ENCODE peak calls at places on chromosome 16, in six cellular contexts. X is uterus, L is adrenal gland, I is IMR-90, J is A549, P is sigmoid colon. C is an unnamed sample. For H3K4me1, the result is how much of the 10 kb centered on the place peaks cover.

GRCh38 chr16:48169896-48170295 is 14.1 kb upstream of the ABCC12 start:
- DNase-seq in X (no peak), L (no peak), I (no peak), J (no peak), P (no peak), C (no peak)

GRCh38 chr16:31354394-31355291 is at the start of gene ITGAX:
- DNase-seq in X (no peak), L (peak), I (peak), J (peak), P (no peak), C (peak)

GRCh38 chr16:67675999-67676398 is 9.4 kb downstream of the C16orf86 start:
- DNase-seq in X (no peak), L (no peak), I (no peak), J (no peak), P (no peak), C (no peak)

GRCh38 chr16:86714166-86714565 is 135.8 kb downstream of the FOXL1 start:
- DNase-seq in X (no peak), L (no peak), I (peak), J (no peak), P (no peak), C (no peak)

GRCh38 chr16:89143911-89144675 is 27.5 kb upstream of the CDH15 start:
- DNase-seq in X (no peak), L (no peak), I (no peak), J (no peak), P (no peak), C (no peak)

GRCh38 chr16:67719778-67720144 is 645 bp upstream of the GFOD2 start:
- DNase-seq in X (no peak), L (peak), I (peak), J (peak), P (no peak), C (peak)

GRCh38 chr16:26645629-26646028 is 421.1 kb upstream of the C16orf82 start:
- DNase-seq in X (no peak), L (no peak), I (no peak), J (no peak), P (no peak), C (no peak)

GRCh38 chr16:89923640-89924297 is 627 bp downstream of the TUBB3 start:
- DNase-seq in X (no peak), L (peak), I (no peak), J (no peak), P (no peak), C (no peak)

GRCh38 chr16:86577314-86577971 is 906 bp upstream of the FOXL1 start:
- DNase-seq in X (no peak), L (no peak), I (peak), J (no peak), P (no peak), C (no peak)

GRCh38 chr16:30075503-30076275 is at the start of gene PPP4C:
- DNase-seq in X (peak), L (peak), I (peak), J (peak), P (peak), C (peak)

GRCh38 chr16:11249233-11250061 is 6.6 kb downstream of the SOCS1 start:
- DNase-seq in X (no peak), L (no peak), I (peak), J (no peak), P (no peak), C (no peak)

GRCh38 chr16:81729451-81729850 is 49.6 kb upstream of the PLCG2 start:
- DNase-seq in X (no peak), L (no peak), I (no peak), J (no peak), P (no peak), C (no peak)

GRCh38 chr16:58409316-58409973 is 17.2 kb downstream of the GINS3 start:
- DNase-seq in X (peak), L (peak), I (peak), J (no peak), P (peak), C (no peak)

GRCh38 chr16:52271088-52271487 is 275.9 kb downstream of the TOX3 start:
- DNase-seq in X (no peak), L (no peak), I (no peak), J (no peak), P (no peak), C (no peak)

GRCh38 chr16:86984975-86985655 is 332.1 kb downstream of the C16orf95 start:
- DNase-seq in X (no peak), L (no peak), I (no peak), J (no peak), P (no peak), C (no peak)

GRCh38 chr16:79334127-79334526 is 266.4 kb downstream of the MAF start:
- DNase-seq in X (no peak), L (no peak), I (no peak), J (peak), P (no peak), C (no peak)

GRCh38 chr16:77439106-77439505 is 4.3 kb upstream of the ADAMTS18 start:
- DNase-seq in X (no peak), L (no peak), I (no peak), J (no peak), P (no peak), C (no peak)

GRCh38 chr16:57091200-57091989 is 988 bp upstream of the CPNE2 start:
- DNase-seq in X (peak), L (peak), I (peak), J (peak), P (peak), C (peak)

GRCh38 chr16:30472328-30472942 is at the start of gene ITGAL:
- DNase-seq in X (no peak), L (peak), I (no peak), J (no peak), P (peak), C (no peak)

GRCh38 chr16:5649762-5650445 is 552.3 kb upstream of the EEF2KMT start:
- DNase-seq in X (no peak), L (no peak), I (no peak), J (no peak), P (no peak), C (no peak)

GRCh38 chr16:21156767-21157467 is 1.6 kb upstream of the LDAF1 start:
- DNase-seq in X (peak), L (peak), I (peak), J (peak), P (peak), C (peak)

GRCh38 chr16:66616592-66616991 is 12.1 kb downstream of the CMTM3 start:
- DNase-seq in X (no peak), L (peak), I (peak), J (no peak), P (no peak), C (no peak)

GRCh38 chr16:29674188-29674587 is 4.8 kb upstream of the QPRT start:
- DNase-seq in X (peak), L (peak), I (peak), J (no peak), P (peak), C (peak)

GRCh38 chr16:70765491-70765890 is 35.5 kb downstream of the VAC14 start:
- DNase-seq in X (no peak), L (no peak), I (no peak), J (no peak), P (no peak), C (no peak)

GRCh38 chr16:48542020-48542473 is 67.9 kb downstream of the N4BP1 start:
- DNase-seq in X (no peak), L (peak), I (peak), J (peak), P (peak), C (peak)

GRCh38 chr16:12170103-12171025 is 193.8 kb downstream of the SNX29 start:
- DNase-seq in X (peak), L (no peak), I (peak), J (no peak), P (no peak), C (no peak)

GRCh38 chr16:78096386-78096785 is 3.1 kb upstream of the WWOX start:
- DNase-seq in X (no peak), L (no peak), I (peak), J (no peak), P (no peak), C (no peak)

GRCh38 chr16:19840524-19841110 is 44.0 kb downstream of the GPRC5B start:
- DNase-seq in X (no peak), L (no peak), I (no peak), J (no peak), P (no peak), C (no peak)
- H3K4me1 ChIP-seq in X (under half), L (under half), I (under half), J (under half), P (under half), C (under half)

GRCh38 chr16:69132424-69133252 is at the start of the genes CHTF8 and UTP4:
- DNase-seq in X (peak), L (peak), I (peak), J (peak), P (peak), C (peak)
- TF ChIP-seq POLR2A in X (peak), L (peak), I (peak), J (peak), P (peak), C (peak)

GRCh38 chr16:69141014-69141413 is 8.6 kb downstream of the UTP4 start:
- DNase-seq in X (no peak), L (no peak), I (no peak), J (no peak), P (no peak), C (no peak)
- H3K27ac ChIP-seq in X (no peak), L (no peak), I (no peak), J (no peak), P (no peak), C (no peak)

GRCh38 chr16:50351952-50352351 is 16.8 kb downstream of the BRD7 start:
- DNase-seq in X (no peak), L (no peak), I (no peak), J (no peak), P (no peak), C (no peak)
- H3K4me1 ChIP-seq in X (under half), L (under half), I (under half), J (under half), P (under half), C (under half)